ENCODE peak calls at places on chromosomes 13 and 19, in nine cellular contexts. Z, W, I, O, F, C, G, Q and P are unnamed samples.

GRCh38 chr13:20442370-20442769 is 83.3 kb downstream of the CRYL1 start:
- DNase-seq in I (no peak), O (no peak), W (no peak), G (no peak), Q (no peak), C (no peak), Z (no peak), F (no peak), P (no peak)

GRCh38 chr13:112449545-112449930 is 73.4 kb downstream of the SPACA7 start:
- DNase-seq in I (no peak), G (no peak), Z (no peak), Q (no peak), O (no peak), C (no peak), W (no peak), F (no peak), P (no peak)

GRCh38 chr13:107185889-107186288 is 618.0 kb upstream of the ARGLU1 start:
- DNase-seq in Q (no peak), W (no peak), C (peak), O (no peak), I (no peak), Z (peak), G (no peak), F (no peak), P (no peak)

GRCh38 chr19:55579766-55580621 is 654 bp downstream of the ZNF579 start:
- DNase-seq in W (no peak), O (no peak), G (no peak), F (no peak), C (peak), I (no peak), Q (no peak), Z (peak), P (peak)

GRCh38 chr13:67827992-67828391 is 597.9 kb upstream of the PCDH9 start:
- DNase-seq in Z (peak), W (no peak), G (no peak), O (no peak), F (no peak), Q (no peak), C (peak), I (no peak), P (no peak)

GRCh38 chr19:3471954-3472655 is 8.2 kb downstream of the SMIM24 start:
- DNase-seq in W (peak), O (peak), F (no peak), G (peak), Z (no peak), I (peak), Q (no peak), C (peak), P (peak)

GRCh38 chr19:3225677-3226093 is 1.2 kb downstream of the CELF5 start:
- DNase-seq in O (no peak), I (no peak), G (no peak), Z (no peak), W (no peak), F (no peak), C (no peak), Q (no peak), P (no peak)

GRCh38 chr13:64471916-64472315 is 2758.2 kb downstream of the PCDH9 start:
- DNase-seq in O (no peak), F (no peak), Z (peak), C (peak), Q (peak), I (no peak), G (no peak), W (no peak), P (no peak)